ENCODE peak calls at places on chromosome 22, in seven cellular contexts. U is trophoblast cell, Y is pancreas, O is IMR-90, B is brain microvascular endothelial cell, T is right lobe of liver, A is K562. R is an unnamed sample.

GRCh38 chr22:27980424-27981148 is 61.5 kb upstream of the PITPNB start:
- DNase-seq in U (no peak), Y (no peak), O (no peak), B (no peak), T (no peak), A (peak), R (no peak)

GRCh38 chr22:47299211-47299878 is 536.9 kb downstream of the TBC1D22A start:
- DNase-seq in U (no peak), Y (no peak), O (no peak), B (no peak), T (no peak), A (no peak), R (no peak)

GRCh38 chr22:28442264-28442950 is 237.2 kb downstream of the TTC28 start:
- DNase-seq in U (peak), Y (peak), O (peak), B (peak), T (peak), A (peak), R (peak)

GRCh38 chr22:33867118-33867863 is 53.0 kb downstream of the LARGE1 start:
- DNase-seq in U (no peak), Y (no peak), O (peak), B (peak), T (no peak), A (no peak), R (no peak)

GRCh38 chr22:32698926-32699619 is 102.4 kb upstream of the TIMP3 start:
- DNase-seq in U (no peak), Y (no peak), O (no peak), B (no peak), T (no peak), A (no peak), R (no peak)

GRCh38 chr22:46293591-46294260 is 2.9 kb upstream of the GTSE1 start:
- DNase-seq in U (no peak), Y (peak), O (peak), B (peak), T (no peak), A (no peak), R (peak)

GRCh38 chr22:46052801-46053562 is 76.0 kb upstream of the WNT7B start:
- DNase-seq in U (no peak), Y (peak), O (no peak), B (no peak), T (peak), A (no peak), R (peak)

GRCh38 chr22:42964994-42965699 is 49.8 kb downstream of the PACSIN2 start:
- DNase-seq in U (no peak), Y (no peak), O (peak), B (peak), T (no peak), A (no peak), R (peak)

GRCh38 chr22:49693416-49693815 is 134.3 kb downstream of the BRD1 start:
- DNase-seq in U (peak), Y (no peak), O (no peak), B (no peak), T (no peak), A (no peak), R (no peak)

GRCh38 chr22:27952091-27952490 is 33.0 kb upstream of the PITPNB start:
- DNase-seq in U (peak), Y (no peak), O (peak), B (peak), T (no peak), A (no peak), R (peak)

GRCh38 chr22:25407226-25407858 is 157.1 kb upstream of the GRK3 start:
- DNase-seq in U (peak), Y (no peak), O (no peak), B (no peak), T (no peak), A (no peak), R (no peak)

GRCh38 chr22:49365910-49366309 is 461.8 kb downstream of the BRD1 start:
- DNase-seq in U (no peak), Y (no peak), O (no peak), B (no peak), T (no peak), A (no peak), R (no peak)

GRCh38 chr22:24536089-24536488 is 18.8 kb downstream of the GUCD1 start:
- DNase-seq in U (no peak), Y (no peak), O (no peak), B (no peak), T (peak), A (no peak), R (no peak)

GRCh38 chr22:22931557-22932270 is 44.1 kb downstream of the IGLL5 start:
- DNase-seq in U (no peak), Y (no peak), O (no peak), B (no peak), T (peak), A (no peak), R (no peak)

GRCh38 chr22:21736084-21736642 is 569 bp upstream of the YPEL1 start:
- DNase-seq in U (no peak), Y (no peak), O (no peak), B (no peak), T (no peak), A (no peak), R (no peak)
- H3K4me3 ChIP-seq in U (peak), Y (peak), O (peak), B (peak), T (peak), A (peak), R (peak)

GRCh38 chr22:26482171-26482570 is 1.4 kb downstream of the HPS4 start:
- DNase-seq in U (no peak), Y (no peak), O (no peak), B (no peak), T (no peak), A (no peak), R (no peak)
- H3K4me3 ChIP-seq in U (no peak), Y (no peak), O (no peak), B (no peak), T (no peak), A (peak), R (no peak)

DNA sequence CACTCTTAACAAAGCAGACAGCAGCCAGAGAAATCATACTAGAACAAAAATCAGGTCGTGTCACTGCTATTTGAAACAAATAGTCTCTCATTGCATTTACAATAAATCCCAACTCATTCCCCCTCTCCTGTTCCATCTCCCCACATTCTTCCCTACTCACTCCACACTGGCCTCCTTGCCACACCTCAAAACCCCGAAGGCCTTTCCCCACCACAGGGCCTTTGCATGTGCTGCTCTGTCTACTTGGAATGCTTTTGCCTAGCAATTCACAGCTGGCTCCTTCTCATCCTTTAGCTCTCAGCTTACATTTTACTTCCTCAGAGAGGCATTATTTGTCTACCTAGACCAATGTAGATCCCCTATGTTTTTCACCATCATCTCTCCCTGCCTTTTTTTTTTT is 6.3 kb upstream of the THOC5 start:
- DNase-seq in U (no peak), Y (no peak), O (no peak), B (no peak), T (no peak), A (no peak), R (no peak)
- H3K4me3 ChIP-seq in U (no peak), Y (no peak), O (no peak), B (no peak), T (no peak), A (no peak), R (no peak)

DNA sequence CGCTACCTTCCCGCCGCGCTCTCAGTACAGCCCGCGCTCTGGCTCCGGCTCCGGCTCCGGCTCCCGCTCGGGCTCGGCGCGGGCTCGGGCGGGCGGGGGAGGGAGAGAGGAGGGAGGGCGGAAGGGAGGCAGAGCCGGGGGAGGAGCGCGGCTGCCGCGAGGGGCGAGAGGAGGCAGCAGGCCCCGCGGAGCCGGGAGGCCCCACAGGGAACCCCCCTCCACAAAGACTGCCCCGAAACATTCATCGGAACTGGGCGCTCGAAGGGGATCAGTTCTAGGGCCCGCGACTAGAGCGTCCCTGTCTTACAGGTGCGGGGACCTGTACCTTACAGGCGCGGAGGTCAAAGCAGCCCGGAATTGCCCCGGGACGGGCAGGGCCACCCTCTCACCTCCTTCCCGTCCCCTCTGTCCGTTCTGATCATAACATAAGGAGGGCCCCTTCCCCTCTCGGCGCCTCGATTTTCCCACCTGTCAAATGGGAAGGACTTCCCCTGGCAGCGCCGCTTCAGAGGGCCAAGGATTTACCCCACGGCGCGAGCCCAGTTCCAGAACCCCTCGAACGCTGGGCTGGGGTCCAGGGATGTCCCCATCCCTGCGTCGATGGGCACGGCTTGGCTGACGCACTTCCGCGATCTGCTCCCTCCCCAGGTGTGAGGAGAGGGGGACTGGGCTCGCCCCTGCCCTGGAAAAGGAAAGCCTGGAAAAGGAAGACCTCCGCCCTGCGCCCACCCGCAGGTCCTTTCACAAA is at the start of gene SHISA8:
- DNase-seq in U (no peak), Y (peak), O (peak), B (no peak), T (no peak), A (no peak), R (peak)
- H3K4me3 ChIP-seq in U (no peak), Y (no peak), O (no peak), B (no peak), T (peak), A (peak), R (no peak)

GRCh38 chr22:38850941-38851849 is 7.4 kb upstream of the NPTXR start:
- DNase-seq in U (no peak), Y (no peak), O (peak), B (peak), T (no peak), A (no peak), R (peak)

GRCh38 chr22:38852522-38852921 is 8.7 kb upstream of the NPTXR start:
- DNase-seq in U (no peak), Y (no peak), O (no peak), B (no peak), T (no peak), A (no peak), R (no peak)

GRCh38 chr22:38853149-38853548 is 9.3 kb upstream of the NPTXR start:
- DNase-seq in U (no peak), Y (no peak), O (no peak), B (no peak), T (no peak), A (no peak), R (no peak)

GRCh38 chr22:38850399-38850798 is 6.6 kb upstream of the NPTXR start:
- DNase-seq in U (no peak), Y (no peak), O (no peak), B (no peak), T (no peak), A (no peak), R (no peak)

GRCh38 chr22:38849816-38850215 is 6.0 kb upstream of the NPTXR start:
- DNase-seq in U (no peak), Y (no peak), O (no peak), B (no peak), T (no peak), A (no peak), R (no peak)
- H3K4me3 ChIP-seq in U (no peak), Y (no peak), O (no peak), B (no peak), T (no peak), A (no peak), R (no peak)

DNA sequence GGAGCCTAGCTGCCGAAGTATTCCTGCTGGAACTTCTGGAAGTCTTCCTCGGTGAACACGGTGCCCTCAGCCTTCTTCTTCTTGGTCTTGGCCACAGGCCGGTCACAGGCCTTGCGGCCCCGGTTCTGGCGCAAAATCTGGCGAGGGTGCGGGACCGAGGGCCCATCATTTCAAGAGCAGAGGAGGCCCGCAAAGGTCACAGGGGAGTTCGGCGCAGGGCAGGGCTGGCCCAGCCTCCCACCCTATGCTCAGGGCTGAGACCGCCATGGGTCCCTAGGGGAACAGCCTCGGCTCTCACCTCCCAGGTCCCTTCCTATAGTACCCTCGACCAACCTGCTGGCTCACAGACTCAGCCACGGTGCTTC is 3.1 kb downstream of the RPS19BP1 start:
- DNase-seq in U (no peak), Y (no peak), O (no peak), B (no peak), T (peak), A (no peak), R (no peak)
- H3K4me3 ChIP-seq in U (no peak), Y (no peak), O (no peak), B (no peak), T (no peak), A (no peak), R (no peak)

GRCh38 chr22:19239464-19239863 is 52.1 kb downstream of the CLTCL1 start:
- DNase-seq in U (no peak), Y (no peak), O (no peak), B (no peak), T (no peak), A (peak), R (no peak)

GRCh38 chr22:19240813-19241592 is 50.5 kb downstream of the CLTCL1 start:
- DNase-seq in U (no peak), Y (no peak), O (no peak), B (no peak), T (no peak), A (no peak), R (no peak)

GRCh38 chr22:19241593-19241906 is 50.0 kb downstream of the CLTCL1 start:
- DNase-seq in U (no peak), Y (no peak), O (no peak), B (no peak), T (no peak), A (no peak), R (no peak)

GRCh38 chr22:19244600-19245352 is 46.7 kb downstream of the CLTCL1 start:
- DNase-seq in U (no peak), Y (no peak), O (no peak), B (no peak), T (no peak), A (peak), R (no peak)

DNA sequence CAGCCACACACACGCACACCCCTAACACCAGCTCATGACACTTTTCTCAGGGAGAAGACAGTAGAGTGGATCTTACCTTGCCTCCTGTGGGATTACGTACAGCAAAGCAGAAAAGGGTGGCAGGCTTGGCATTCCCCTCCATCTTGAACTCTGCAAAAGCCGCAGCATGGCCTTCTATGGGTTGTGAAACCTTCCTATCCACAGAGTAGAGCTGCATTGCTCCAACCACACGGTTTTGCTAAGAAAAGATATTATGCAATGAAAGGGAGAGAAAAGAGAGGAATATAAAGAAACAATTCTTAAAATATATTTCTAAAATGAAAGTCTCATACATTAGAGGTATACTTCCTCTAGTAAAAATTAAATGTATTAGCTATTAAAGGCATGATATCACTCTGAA is 48.8 kb downstream of the CLTCL1 start:
- DNase-seq in U (no peak), Y (no peak), O (no peak), B (no peak), T (no peak), A (no peak), R (no peak)
- H3K4me3 ChIP-seq in U (no peak), Y (no peak), O (no peak), B (no peak), T (no peak), A (no peak), R (no peak)

DNA sequence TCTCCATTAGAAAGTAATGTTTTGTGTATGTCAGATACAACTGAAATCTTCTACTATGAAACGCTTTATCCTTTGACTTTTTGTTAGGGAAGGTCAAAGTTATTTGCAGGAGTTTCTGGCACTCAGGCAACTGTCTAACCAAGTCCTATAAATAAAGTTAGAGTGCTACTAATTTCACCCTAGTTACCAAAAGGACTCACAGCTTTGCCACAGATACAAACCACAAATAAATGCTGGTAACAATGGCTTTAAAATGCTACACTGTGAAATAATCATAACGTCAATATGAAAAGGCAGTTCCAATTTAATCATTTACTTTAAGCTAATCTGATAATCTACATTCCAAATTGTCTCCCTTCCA is 124.3 kb downstream of the RBFOX2 start:
- DNase-seq in U (no peak), Y (no peak), O (no peak), B (no peak), T (no peak), A (no peak), R (no peak)
- H3K4me3 ChIP-seq in U (no peak), Y (no peak), O (no peak), B (no peak), T (no peak), A (no peak), R (no peak)

R was measured in astrocyte of the spinal cord.